ENCODE peak calls at places on chromosomes 5 and 9, in nine cellular contexts. R is Panc1, J is GM12878, E is GM12865, C is heart left ventricle, L is A673, S is AG09309, M is lower leg skin, Z is IMR-90. Y is an unnamed sample.

GRCh38 chr5:32522429-32523143 is 62.8 kb upstream of the SUB1 start:
- DNase-seq in R (no peak), L (no peak), C (no peak), M (peak; percentile 83), E (no peak), J (no peak), S (peak; percentile 91), Z (peak; percentile 84), Y (peak; percentile 94)

GRCh38 chr9:14031761-14032279 is 282.1 kb downstream of the NFIB start:
- DNase-seq in L (no peak), C (no peak), J (no peak), Z (no peak), R (no peak), S (no peak), M (no peak), E (no peak), Y (peak; percentile 45)

GRCh38 chr5:89374144-89374784 is 491.3 kb upstream of the MEF2C start:
- DNase-seq in S (no peak), M (no peak), L (no peak), R (no peak), Z (no peak), C (no peak), E (peak; percentile 39), J (no peak), Y (no peak)

GRCh38 chr5:172141949-172142319 is 46.1 kb downstream of the STK10 start:
- DNase-seq in L (no peak), S (no peak), M (no peak), J (no peak), R (no peak), C (no peak), Z (no peak), E (no peak), Y (no peak)

GRCh38 chr9:16133032-16133431 is 580.2 kb downstream of the CCDC171 start:
- DNase-seq in C (no peak), S (no peak), L (no peak), Z (no peak), R (no peak), J (no peak), E (no peak), M (no peak), Y (no peak)

GRCh38 chr9:105341784-105342183 is 97.3 kb downstream of the SLC44A1 start:
- DNase-seq in J (no peak), Z (peak; percentile 56), L (no peak), M (no peak), S (peak; percentile 34), E (peak; percentile 42), C (no peak), R (no peak), Y (peak; percentile 48)

GRCh38 chr9:107294756-107295155 is 11.7 kb downstream of the RAD23B start:
- DNase-seq in E (no peak), L (no peak), S (no peak), Z (no peak), J (no peak), M (no peak), R (no peak), C (no peak), Y (no peak)

GRCh38 chr5:19806756-19807155 is 181.2 kb downstream of the CDH18 start:
- DNase-seq in J (no peak), E (no peak), S (no peak), R (no peak), M (no peak), C (no peak), L (no peak), Z (no peak), Y (no peak)

GRCh38 chr5:138466058-138466899 is 1.0 kb downstream of the EGR1 start:
- DNase-seq in L (peak; percentile 61), R (no peak), E (peak; percentile 12), J (no peak), S (peak; percentile 18), M (no peak), Z (peak; percentile 39), C (no peak), Y (peak; percentile 38)

GRCh38 chr5:35924122-35924949 is 14.1 kb downstream of the CAPSL start:
- DNase-seq in C (no peak), M (no peak), S (peak; percentile 91), L (no peak), Z (peak; percentile 85), J (no peak), E (no peak), R (no peak), Y (peak; percentile 49)

GRCh38 chr9:108703414-108703813 is 152.4 kb downstream of the ACTL7B start:
- DNase-seq in L (no peak), J (no peak), R (no peak), C (no peak), M (no peak), S (no peak), Z (no peak), E (no peak), Y (no peak)

GRCh38 chr5:41128291-41128690 is 57.1 kb upstream of the MROH2B start:
- DNase-seq in E (no peak), S (no peak), J (no peak), L (no peak), Z (no peak), M (no peak), R (no peak), C (no peak), Y (no peak)

GRCh38 chr5:98774192-98775046 is 956 bp downstream of the RGMB start:
- DNase-seq in L (peak; percentile 86), S (no peak), M (peak; percentile 95), C (peak; percentile 54), E (peak; percentile 77), J (no peak), Z (peak; percentile 74), R (no peak), Y (peak; percentile 74)

GRCh38 chr9:92140754-92141143 is 25.5 kb upstream of the SPTLC1 start:
- DNase-seq in E (no peak), L (no peak), Z (no peak), M (no peak), J (no peak), S (no peak), C (no peak), R (no peak), Y (no peak)

GRCh38 chr9:69822091-69822750 is 1.6 kb downstream of the CFAP95 start:
- DNase-seq in Z (peak; percentile 81), E (no peak), J (no peak), L (peak; percentile 83), M (no peak), C (no peak), S (peak; percentile 33), R (no peak), Y (peak; percentile 63)

GRCh38 chr9:124133752-124134151 is 122.2 kb downstream of the LHX2 start:
- DNase-seq in J (no peak), R (no peak), Z (peak; percentile 26), C (peak; percentile 38), L (no peak), E (no peak), S (no peak), M (peak; percentile 77), Y (peak; percentile 67)

GRCh38 chr9:124135813-124136365 is 121.9 kb upstream of the NEK6 start:
- DNase-seq in M (peak; percentile 2), C (no peak), J (no peak), Z (no peak), L (no peak), R (no peak), E (no peak), S (no peak), Y (no peak)

GRCh38 chr9:124137009-124137943 is 120.5 kb upstream of the NEK6 start:
- DNase-seq in L (no peak), E (peak; percentile 94), S (no peak), Z (peak; percentile 26), R (no peak), J (peak; percentile 94), C (no peak), M (peak; percentile 81), Y (peak; percentile 64)

GRCh38 chr9:124132671-124133147 is 121.1 kb downstream of the LHX2 start:
- DNase-seq in L (no peak), S (no peak), R (no peak), J (no peak), E (no peak), C (no peak), Z (peak; percentile 16), M (peak; percentile 54), Y (no peak)

GRCh38 chr9:124134526-124134925 is 123.0 kb downstream of the LHX2 start:
- DNase-seq in R (no peak), J (no peak), S (no peak), E (no peak), M (peak; percentile 73), C (no peak), L (no peak), Z (no peak), Y (no peak)
- TF ChIP-seq CTCF in R (no peak), J (no peak), S (no peak), E (no peak), M (no peak), C (no peak), L (no peak), Z (no peak), Y (no peak)

DNA sequence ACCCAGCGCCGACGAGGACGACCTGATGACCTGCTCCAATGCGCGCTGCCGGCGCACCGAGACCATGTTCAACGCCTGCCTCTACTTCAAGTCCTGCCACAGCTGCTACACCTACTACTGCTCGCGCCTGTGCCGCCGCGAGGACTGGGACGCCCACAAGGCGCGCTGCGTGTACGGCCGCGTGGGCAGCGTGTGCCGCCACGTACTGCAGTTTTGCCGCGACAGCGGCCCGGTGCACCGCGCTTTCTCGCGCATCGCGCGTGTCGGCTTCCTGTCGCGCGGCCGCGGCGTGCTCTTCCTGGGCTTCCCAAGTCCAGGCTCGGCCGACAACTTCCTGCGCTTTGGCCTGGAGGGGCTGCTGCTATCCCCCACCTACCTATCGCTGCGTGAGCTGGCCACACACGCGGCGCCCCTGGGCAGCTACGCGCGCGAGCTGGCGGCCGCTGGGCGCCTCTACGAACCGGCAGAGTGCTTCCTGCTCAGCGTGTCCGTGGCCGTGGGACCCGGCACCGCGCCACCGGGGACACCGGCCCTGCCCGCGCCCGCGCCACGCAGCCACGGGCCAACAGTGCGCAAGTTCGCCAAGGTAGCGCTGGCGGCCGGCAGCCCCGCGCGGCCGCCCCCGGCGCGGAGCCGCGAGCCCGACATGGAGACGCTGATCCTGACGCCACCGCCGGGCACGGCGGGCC is 2.7 kb upstream of the PHPT1 start:
- DNase-seq in C (no peak), J (no peak), R (no peak), L (no peak), S (no peak), E (no peak), M (no peak), Z (no peak), Y (no peak)
- H3K4me3 ChIP-seq in C (peak overlapping the region; percentile 90), J (no peak overlapping the region), R (no peak overlapping the region), L (peak overlapping the region; percentile 78), S (no peak overlapping the region), E (no peak overlapping the region), M (no peak overlapping the region), Z (peak overlapping the region; percentile 24), Y (no peak overlapping the region)

DNA sequence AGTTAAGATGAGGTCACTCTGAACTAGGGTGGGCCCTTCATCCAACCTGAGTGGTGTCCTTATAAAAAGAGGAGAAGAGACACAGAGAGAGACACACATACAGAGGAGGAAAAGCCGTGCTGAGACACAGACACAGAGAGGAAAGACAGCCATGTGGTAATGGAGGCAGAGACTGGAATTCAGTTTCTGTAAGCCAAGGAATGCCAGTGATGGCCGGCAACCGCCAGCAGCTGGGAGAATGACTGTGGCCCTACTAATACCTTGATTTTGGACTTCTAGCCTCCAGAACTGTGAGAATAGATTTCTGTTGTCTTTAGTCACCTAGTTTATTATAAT is 90.2 kb downstream of the TARS1 start:
- DNase-seq in J (no peak), C (no peak), R (no peak), S (no peak), Z (no peak), M (no peak), E (no peak), L (no peak), Y (no peak)
- TF ChIP-seq CTCF in J (no peak), C (no peak), R (no peak), S (no peak), Z (no peak), M (no peak), E (no peak), L (no peak), Y (no peak)

GRCh38 chr9:133114451-133114885 is 6.6 kb downstream of the RALGDS start:
- DNase-seq in M (no peak), J (no peak), R (no peak), C (peak; percentile 58), E (no peak), S (no peak), Z (peak; percentile 21), L (peak; percentile 39), Y (no peak)
- H3K4me3 ChIP-seq in M (no peak overlapping the region), J (peak overlapping the region; percentile 8), R (no peak overlapping the region), C (no peak overlapping the region), E (no peak overlapping the region), S (no peak overlapping the region), Z (no peak overlapping the region), L (no peak overlapping the region), Y (no peak overlapping the region)